ENCODE peak calls at places on chromosomes 16 and 17, in five cellular contexts. One of them, this sample, is unnamed.

GRCh38 chr17:4678448-4679026 is 25.4 kb downstream of the PELP1 start:
- DNase-seq in fibroblast of lung: peak
- DNase-seq in choroid plexus epithelial cell: peak
- DNase-seq in adrenal gland: no peak
- DNase-seq in stomach: no peak
- DNase-seq in this sample: peak

GRCh38 chr17:80259642-80260535 is 763 bp upstream of the RNF213 start:
- DNase-seq in fibroblast of lung: peak
- DNase-seq in choroid plexus epithelial cell: peak
- DNase-seq in adrenal gland: peak
- DNase-seq in stomach: peak
- DNase-seq in this sample: peak

GRCh38 chr16:58481931-58482330 is 18.0 kb upstream of the NDRG4 start:
- DNase-seq in fibroblast of lung: no peak
- DNase-seq in choroid plexus epithelial cell: no peak
- DNase-seq in adrenal gland: no peak
- DNase-seq in stomach: no peak
- DNase-seq in this sample: no peak

GRCh38 chr17:31391496-31391949 is at the start of gene RAB11FIP4:
- DNase-seq in fibroblast of lung: peak
- DNase-seq in choroid plexus epithelial cell: no peak
- DNase-seq in adrenal gland: no peak
- DNase-seq in stomach: peak
- DNase-seq in this sample: no peak

GRCh38 chr17:59436900-59437299 is 105.4 kb downstream of the YPEL2 start:
- DNase-seq in fibroblast of lung: no peak
- DNase-seq in choroid plexus epithelial cell: no peak
- DNase-seq in adrenal gland: no peak
- DNase-seq in stomach: no peak
- DNase-seq in this sample: no peak

GRCh38 chr16:57092786-57093301 is 461 bp downstream of the CPNE2 start:
- DNase-seq in fibroblast of lung: no peak
- DNase-seq in choroid plexus epithelial cell: no peak
- DNase-seq in adrenal gland: peak
- DNase-seq in stomach: peak
- DNase-seq in this sample: no peak

GRCh38 chr17:50360716-50361115 is 12.3 kb downstream of the MRPL27 start:
- DNase-seq in fibroblast of lung: no peak
- DNase-seq in choroid plexus epithelial cell: no peak
- DNase-seq in adrenal gland: no peak
- DNase-seq in stomach: no peak
- DNase-seq in this sample: no peak

GRCh38 chr17:7915611-7916382 is at the start of gene RNF227:
- DNase-seq in fibroblast of lung: peak
- DNase-seq in choroid plexus epithelial cell: peak
- DNase-seq in adrenal gland: peak
- DNase-seq in stomach: peak
- DNase-seq in this sample: peak

GRCh38 chr17:40850287-40850972 is 16.6 kb downstream of the KRT12 start:
- DNase-seq in fibroblast of lung: peak
- DNase-seq in choroid plexus epithelial cell: peak
- DNase-seq in adrenal gland: no peak
- DNase-seq in stomach: no peak
- DNase-seq in this sample: no peak

GRCh38 chr16:52993179-52993578 is 59.5 kb downstream of the CHD9NB start:
- DNase-seq in fibroblast of lung: no peak
- DNase-seq in choroid plexus epithelial cell: no peak
- DNase-seq in adrenal gland: no peak
- DNase-seq in stomach: no peak
- DNase-seq in this sample: no peak

GRCh38 chr16:7397901-7398300 is 65.3 kb downstream of the RBFOX1 start:
- DNase-seq in fibroblast of lung: no peak
- DNase-seq in choroid plexus epithelial cell: peak
- DNase-seq in adrenal gland: no peak
- DNase-seq in stomach: no peak
- DNase-seq in this sample: no peak

GRCh38 chr17:66094727-66095126 is 97.2 kb downstream of the CEP112 start:
- DNase-seq in fibroblast of lung: no peak
- DNase-seq in choroid plexus epithelial cell: no peak
- DNase-seq in adrenal gland: no peak
- DNase-seq in stomach: no peak
- DNase-seq in this sample: no peak

GRCh38 chr17:38425744-38426143 is 2.5 kb upstream of the ARHGAP23 start:
- DNase-seq in fibroblast of lung: no peak
- DNase-seq in choroid plexus epithelial cell: peak
- DNase-seq in adrenal gland: no peak
- DNase-seq in stomach: no peak
- DNase-seq in this sample: no peak

GRCh38 chr17:29018788-29019474 is 13.1 kb upstream of the SEZ6 start:
- DNase-seq in fibroblast of lung: no peak
- DNase-seq in choroid plexus epithelial cell: no peak
- DNase-seq in adrenal gland: no peak
- DNase-seq in stomach: no peak
- DNase-seq in this sample: no peak

GRCh38 chr17:79235808-79236207 is 161.2 kb downstream of the ENGASE start:
- DNase-seq in fibroblast of lung: no peak
- DNase-seq in choroid plexus epithelial cell: no peak
- DNase-seq in adrenal gland: no peak
- DNase-seq in stomach: no peak
- DNase-seq in this sample: no peak

GRCh38 chr17:80673152-80673920 is 128.7 kb downstream of the RPTOR start:
- DNase-seq in fibroblast of lung: peak
- DNase-seq in choroid plexus epithelial cell: peak
- DNase-seq in adrenal gland: no peak
- DNase-seq in stomach: no peak
- DNase-seq in this sample: no peak

GRCh38 chr16:15822957-15823356 is 33.9 kb downstream of the MYH11 start:
- DNase-seq in fibroblast of lung: no peak
- DNase-seq in choroid plexus epithelial cell: no peak
- DNase-seq in adrenal gland: no peak
- DNase-seq in stomach: peak
- DNase-seq in this sample: no peak

GRCh38 chr16:53948326-53948725 is 244.4 kb downstream of the FTO start:
- DNase-seq in fibroblast of lung: no peak
- DNase-seq in choroid plexus epithelial cell: no peak
- DNase-seq in adrenal gland: no peak
- DNase-seq in stomach: no peak
- DNase-seq in this sample: no peak

GRCh38 chr16:75267631-75268264 is 16.3 kb upstream of the BCAR1 start:
- DNase-seq in fibroblast of lung: peak
- DNase-seq in choroid plexus epithelial cell: peak
- DNase-seq in adrenal gland: peak
- DNase-seq in stomach: peak
- DNase-seq in this sample: peak

GRCh38 chr16:19184823-19185509 is 16.9 kb downstream of the SYT17 start:
- DNase-seq in fibroblast of lung: no peak
- DNase-seq in choroid plexus epithelial cell: peak
- DNase-seq in adrenal gland: no peak
- DNase-seq in stomach: no peak
- DNase-seq in this sample: no peak

GRCh38 chr17:4365103-4365627 is 1.3 kb downstream of the UBE2G1 start:
- DNase-seq in fibroblast of lung: peak
- DNase-seq in choroid plexus epithelial cell: peak
- DNase-seq in adrenal gland: peak
- DNase-seq in stomach: peak
- DNase-seq in this sample: peak

GRCh38 chr17:57317016-57317415 is 60.7 kb downstream of the MSI2 start:
- DNase-seq in fibroblast of lung: no peak
- DNase-seq in choroid plexus epithelial cell: no peak
- DNase-seq in adrenal gland: no peak
- DNase-seq in stomach: no peak
- DNase-seq in this sample: no peak

GRCh38 chr17:46950615-46950996 is 27.6 kb downstream of the GOSR2 start:
- DNase-seq in fibroblast of lung: no peak
- DNase-seq in choroid plexus epithelial cell: no peak
- DNase-seq in adrenal gland: no peak
- DNase-seq in stomach: no peak
- DNase-seq in this sample: no peak

GRCh38 chr17:13086142-13086769 is 68.4 kb upstream of the ELAC2 start:
- DNase-seq in fibroblast of lung: peak
- DNase-seq in choroid plexus epithelial cell: no peak
- DNase-seq in adrenal gland: no peak
- DNase-seq in stomach: no peak
- DNase-seq in this sample: peak

GRCh38 chr16:88063201-88063773 is 112.1 kb downstream of the BANP start:
- DNase-seq in fibroblast of lung: peak
- DNase-seq in choroid plexus epithelial cell: peak
- DNase-seq in adrenal gland: no peak
- DNase-seq in stomach: no peak
- DNase-seq in this sample: peak

GRCh38 chr16:68889508-68890150 is 46.3 kb downstream of the TANGO6 start:
- DNase-seq in fibroblast of lung: no peak
- DNase-seq in choroid plexus epithelial cell: peak
- DNase-seq in adrenal gland: no peak
- DNase-seq in stomach: no peak
- DNase-seq in this sample: no peak

GRCh38 chr16:69465083-69465721 is 40.8 kb downstream of the CYB5B start:
- DNase-seq in fibroblast of lung: peak
- DNase-seq in choroid plexus epithelial cell: peak
- DNase-seq in adrenal gland: no peak
- DNase-seq in stomach: no peak
- DNase-seq in this sample: peak

GRCh38 chr17:5841862-5842261 is 228.3 kb upstream of the WSCD1 start:
- DNase-seq in fibroblast of lung: no peak
- DNase-seq in choroid plexus epithelial cell: no peak
- DNase-seq in adrenal gland: no peak
- DNase-seq in stomach: no peak
- DNase-seq in this sample: no peak
- TF ChIP-seq CTCF in fibroblast of lung: no peak
- TF ChIP-seq CTCF in choroid plexus epithelial cell: no peak
- TF ChIP-seq CTCF in adrenal gland: no peak
- TF ChIP-seq CTCF in stomach: no peak
- TF ChIP-seq CTCF in this sample: no peak

GRCh38 chr16:31536804-31537361 is 9.2 kb downstream of the AHSP start:
- DNase-seq in fibroblast of lung: no peak
- DNase-seq in choroid plexus epithelial cell: no peak
- DNase-seq in adrenal gland: no peak
- DNase-seq in stomach: no peak
- DNase-seq in this sample: no peak
- H3K4me3 ChIP-seq in fibroblast of lung: no peak
- H3K4me3 ChIP-seq in choroid plexus epithelial cell: no peak
- H3K4me3 ChIP-seq in adrenal gland: no peak
- H3K4me3 ChIP-seq in stomach: peak
- H3K4me3 ChIP-seq in this sample: no peak

DNA sequence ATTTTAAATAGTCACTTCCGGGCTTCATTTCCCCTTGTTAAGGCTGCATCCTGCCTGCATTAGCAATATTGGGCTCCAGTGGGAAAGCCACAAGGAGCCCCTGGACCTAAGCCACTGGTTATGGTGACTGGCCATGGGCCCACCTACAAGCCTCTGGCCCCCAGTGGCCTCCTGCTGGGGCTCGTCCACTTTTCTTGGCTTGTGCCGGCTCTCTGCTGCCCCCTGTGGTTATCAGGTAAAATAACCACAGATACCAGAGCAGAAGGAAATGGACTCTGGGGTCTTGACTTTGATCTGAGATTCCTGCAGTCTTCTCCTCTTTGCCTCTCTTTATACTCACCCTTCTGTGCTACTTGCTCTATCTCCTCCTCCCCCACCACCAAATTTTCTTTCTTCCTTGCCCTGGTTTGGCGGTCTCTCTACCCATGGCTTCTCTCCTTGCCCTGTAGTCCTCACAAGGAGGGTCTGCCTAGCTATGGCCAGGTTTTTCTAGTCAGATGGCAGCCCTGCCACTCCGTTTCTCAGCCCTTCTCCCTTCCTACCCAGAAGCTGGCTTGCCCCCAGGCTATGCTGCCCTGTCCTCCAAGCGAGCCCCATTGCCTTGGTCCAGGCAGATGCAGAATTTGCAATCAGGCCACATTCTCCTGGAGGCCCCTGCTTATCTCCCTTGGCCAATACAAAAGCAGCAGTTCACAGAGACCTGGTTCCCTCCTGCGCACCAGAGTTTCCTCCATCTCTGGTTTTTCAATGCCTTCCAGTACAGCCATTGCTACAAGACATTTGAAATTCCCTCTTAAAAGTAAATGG is 82.9 kb upstream of the RCVRN start:
- DNase-seq in fibroblast of lung: peak
- DNase-seq in choroid plexus epithelial cell: peak
- DNase-seq in adrenal gland: no peak
- DNase-seq in stomach: no peak
- DNase-seq in this sample: peak
- TF ChIP-seq CTCF in fibroblast of lung: peak
- TF ChIP-seq CTCF in choroid plexus epithelial cell: peak
- TF ChIP-seq CTCF in adrenal gland: peak
- TF ChIP-seq CTCF in stomach: no peak
- TF ChIP-seq CTCF in this sample: peak

DNA sequence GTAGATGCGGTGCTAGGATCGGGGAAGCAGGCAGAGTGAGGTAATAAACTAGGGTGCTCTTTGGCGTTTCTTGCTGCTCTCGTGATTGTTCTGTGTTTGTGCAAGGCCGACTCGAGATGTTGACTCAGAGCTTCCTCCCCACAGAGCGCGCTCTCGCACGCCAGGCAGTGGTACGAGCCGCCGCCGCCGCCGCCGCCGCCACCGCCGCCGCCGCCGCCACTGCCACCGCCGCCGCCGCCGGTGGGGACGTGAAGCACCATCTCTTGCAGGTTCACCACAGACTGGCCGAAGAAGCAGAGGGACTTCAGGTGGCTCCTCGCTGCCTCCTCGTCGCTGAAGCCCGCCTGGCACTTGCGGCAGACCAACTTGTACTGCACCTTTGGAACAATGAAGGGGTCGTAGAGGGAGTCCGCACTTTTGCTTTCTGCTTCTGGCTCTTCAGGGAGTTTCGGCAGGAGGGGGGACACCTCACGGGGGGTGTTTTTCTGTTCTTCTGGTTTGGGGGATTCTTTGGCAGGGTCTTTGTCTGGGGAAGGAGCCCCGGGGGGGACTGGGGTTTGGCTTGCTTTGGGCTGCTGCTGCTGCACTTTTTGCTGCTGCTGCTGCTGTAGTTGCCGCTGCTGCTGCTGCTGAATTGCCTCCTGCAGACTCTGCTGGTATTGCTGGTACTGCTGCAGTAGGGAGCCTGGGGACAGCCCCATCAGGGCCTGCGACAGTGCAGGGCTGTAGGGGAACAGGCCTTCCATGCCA is 260.2 kb downstream of the ZFHX3 start:
- DNase-seq in fibroblast of lung: peak
- DNase-seq in choroid plexus epithelial cell: peak
- DNase-seq in adrenal gland: peak
- DNase-seq in stomach: peak
- DNase-seq in this sample: peak
- H3K4me3 ChIP-seq in fibroblast of lung: peak
- H3K4me3 ChIP-seq in choroid plexus epithelial cell: peak
- H3K4me3 ChIP-seq in adrenal gland: no peak
- H3K4me3 ChIP-seq in stomach: peak
- H3K4me3 ChIP-seq in this sample: peak

GRCh38 chr16:47774661-47775060 is 313.5 kb downstream of the PHKB start:
- DNase-seq in fibroblast of lung: peak
- DNase-seq in choroid plexus epithelial cell: peak
- DNase-seq in adrenal gland: no peak
- DNase-seq in stomach: peak
- DNase-seq in this sample: peak
- TF ChIP-seq CTCF in fibroblast of lung: peak
- TF ChIP-seq CTCF in choroid plexus epithelial cell: peak
- TF ChIP-seq CTCF in adrenal gland: no peak
- TF ChIP-seq CTCF in stomach: no peak
- TF ChIP-seq CTCF in this sample: peak

This sample was measured in fibroblast of the aortic adventitia.